ENCODE peak calls at places on chromosomes 4 and X, in seven cellular contexts. One of them, this sample, is unnamed.

GRCh38 chr4:177125656-177126055 is 184.0 kb upstream of the NEIL3 start:
- DNase-seq in GM12864: no peak
- DNase-seq in NCI-H1105: no peak
- DNase-seq in thoracic aorta: no peak
- DNase-seq in Calu3: no peak
- DNase-seq in fibroblast of pulmonary artery: peak
- DNase-seq in ELR: no peak
- DNase-seq in this sample: no peak

GRCh38 chr4:19832388-19832787 is 419.3 kb upstream of the SLIT2 start:
- DNase-seq in GM12864: no peak
- DNase-seq in NCI-H1105: no peak
- DNase-seq in thoracic aorta: no peak
- DNase-seq in Calu3: no peak
- DNase-seq in fibroblast of pulmonary artery: no peak
- DNase-seq in ELR: peak
- DNase-seq in this sample: peak

GRCh38 chr4:93084599-93085305 is 743.8 kb upstream of the ATOH1 start:
- DNase-seq in GM12864: no peak
- DNase-seq in NCI-H1105: no peak
- DNase-seq in thoracic aorta: no peak
- DNase-seq in Calu3: no peak
- DNase-seq in fibroblast of pulmonary artery: no peak
- DNase-seq in ELR: no peak
- DNase-seq in this sample: peak

GRCh38 chrX:151680805-151681204 is 14.5 kb upstream of the PRRG3 start:
- DNase-seq in GM12864: peak
- DNase-seq in NCI-H1105: peak
- DNase-seq in thoracic aorta: no peak
- DNase-seq in Calu3: peak
- DNase-seq in fibroblast of pulmonary artery: peak
- DNase-seq in ELR: peak
- DNase-seq in this sample: peak

GRCh38 chrX:30887721-30888120 is 1.3 kb downstream of the TAB3 start:
- DNase-seq in GM12864: no peak
- DNase-seq in NCI-H1105: no peak
- DNase-seq in thoracic aorta: no peak
- DNase-seq in Calu3: no peak
- DNase-seq in fibroblast of pulmonary artery: no peak
- DNase-seq in ELR: no peak
- DNase-seq in this sample: no peak

GRCh38 chr4:101356928-101357327 is 9.6 kb upstream of the PPP3CA start:
- DNase-seq in GM12864: no peak
- DNase-seq in NCI-H1105: no peak
- DNase-seq in thoracic aorta: no peak
- DNase-seq in Calu3: peak
- DNase-seq in fibroblast of pulmonary artery: peak
- DNase-seq in ELR: peak
- DNase-seq in this sample: peak

GRCh38 chr4:72302981-72303704 is 265.9 kb downstream of the ADAMTS3 start:
- DNase-seq in GM12864: no peak
- DNase-seq in NCI-H1105: no peak
- DNase-seq in thoracic aorta: no peak
- DNase-seq in Calu3: peak
- DNase-seq in fibroblast of pulmonary artery: peak
- DNase-seq in ELR: peak
- DNase-seq in this sample: peak

GRCh38 chr4:168880087-168880675 is 129.9 kb downstream of the CBR4 start:
- DNase-seq in GM12864: no peak
- DNase-seq in NCI-H1105: no peak
- DNase-seq in thoracic aorta: no peak
- DNase-seq in Calu3: no peak
- DNase-seq in fibroblast of pulmonary artery: no peak
- DNase-seq in ELR: no peak
- DNase-seq in this sample: peak

GRCh38 chr4:41505161-41505653 is 32.8 kb upstream of the LIMCH1 start:
- DNase-seq in GM12864: no peak
- DNase-seq in NCI-H1105: peak
- DNase-seq in thoracic aorta: peak
- DNase-seq in Calu3: peak
- DNase-seq in fibroblast of pulmonary artery: peak
- DNase-seq in ELR: peak
- DNase-seq in this sample: peak

GRCh38 chr4:82194329-82194728 is 179.5 kb downstream of the HNRNPD start:
- DNase-seq in GM12864: no peak
- DNase-seq in NCI-H1105: no peak
- DNase-seq in thoracic aorta: no peak
- DNase-seq in Calu3: no peak
- DNase-seq in fibroblast of pulmonary artery: no peak
- DNase-seq in ELR: no peak
- DNase-seq in this sample: no peak

GRCh38 chrX:66017659-66018170 is 22.2 kb downstream of the VSIG4 start:
- DNase-seq in GM12864: no peak
- DNase-seq in NCI-H1105: no peak
- DNase-seq in thoracic aorta: no peak
- DNase-seq in Calu3: peak
- DNase-seq in fibroblast of pulmonary artery: no peak
- DNase-seq in ELR: no peak
- DNase-seq in this sample: no peak

GRCh38 chrX:1686642-1687041 is 71.8 kb downstream of the ASMT start:
- DNase-seq in GM12864: no peak
- DNase-seq in NCI-H1105: no peak
- DNase-seq in thoracic aorta: no peak
- DNase-seq in Calu3: no peak
- DNase-seq in fibroblast of pulmonary artery: peak
- DNase-seq in ELR: no peak
- DNase-seq in this sample: no peak

GRCh38 chr4:7419961-7420660 is 14.6 kb downstream of the PSAPL1 start:
- DNase-seq in GM12864: no peak
- DNase-seq in NCI-H1105: no peak
- DNase-seq in thoracic aorta: no peak
- DNase-seq in Calu3: no peak
- DNase-seq in fibroblast of pulmonary artery: no peak
- DNase-seq in ELR: no peak
- DNase-seq in this sample: no peak

GRCh38 chr4:165715989-165716388 is 157.0 kb upstream of the TLL1 start:
- DNase-seq in GM12864: no peak
- DNase-seq in NCI-H1105: no peak
- DNase-seq in thoracic aorta: no peak
- DNase-seq in Calu3: no peak
- DNase-seq in fibroblast of pulmonary artery: peak
- DNase-seq in ELR: peak
- DNase-seq in this sample: no peak

GRCh38 chr4:168569909-168570276 is 73.0 kb downstream of the PALLD start:
- DNase-seq in GM12864: no peak
- DNase-seq in NCI-H1105: no peak
- DNase-seq in thoracic aorta: no peak
- DNase-seq in Calu3: no peak
- DNase-seq in fibroblast of pulmonary artery: no peak
- DNase-seq in ELR: no peak
- DNase-seq in this sample: no peak

GRCh38 chr4:24742773-24743676 is 52.3 kb upstream of the SOD3 start:
- DNase-seq in GM12864: no peak
- DNase-seq in NCI-H1105: no peak
- DNase-seq in thoracic aorta: no peak
- DNase-seq in Calu3: no peak
- DNase-seq in fibroblast of pulmonary artery: no peak
- DNase-seq in ELR: no peak
- DNase-seq in this sample: no peak

GRCh38 chr4:16582526-16582925 is 315.9 kb downstream of the LDB2 start:
- DNase-seq in GM12864: no peak
- DNase-seq in NCI-H1105: no peak
- DNase-seq in thoracic aorta: no peak
- DNase-seq in Calu3: no peak
- DNase-seq in fibroblast of pulmonary artery: no peak
- DNase-seq in ELR: no peak
- DNase-seq in this sample: no peak

GRCh38 chr4:147581601-147582350 is 35.4 kb upstream of the TMEM184C start:
- DNase-seq in GM12864: no peak
- DNase-seq in NCI-H1105: no peak
- DNase-seq in thoracic aorta: no peak
- DNase-seq in Calu3: no peak
- DNase-seq in fibroblast of pulmonary artery: peak
- DNase-seq in ELR: no peak
- DNase-seq in this sample: peak

GRCh38 chr4:188246488-188246887 is 107.2 kb downstream of the TRIML1 start:
- DNase-seq in GM12864: no peak
- DNase-seq in NCI-H1105: no peak
- DNase-seq in thoracic aorta: no peak
- DNase-seq in Calu3: no peak
- DNase-seq in fibroblast of pulmonary artery: no peak
- DNase-seq in ELR: peak
- DNase-seq in this sample: peak

GRCh38 chrX:23292979-23293651 is 41.5 kb upstream of the PTCHD1 start:
- DNase-seq in GM12864: no peak
- DNase-seq in NCI-H1105: no peak
- DNase-seq in thoracic aorta: peak
- DNase-seq in Calu3: no peak
- DNase-seq in fibroblast of pulmonary artery: no peak
- DNase-seq in ELR: no peak
- DNase-seq in this sample: peak

GRCh38 chrX:71111141-71111843 is at the start of gene IL2RG:
- DNase-seq in GM12864: peak
- DNase-seq in NCI-H1105: no peak
- DNase-seq in thoracic aorta: no peak
- DNase-seq in Calu3: no peak
- DNase-seq in fibroblast of pulmonary artery: no peak
- DNase-seq in ELR: no peak
- DNase-seq in this sample: no peak

GRCh38 chrX:48761674-48762471 is at the start of gene GLOD5:
- DNase-seq in GM12864: no peak
- DNase-seq in NCI-H1105: peak
- DNase-seq in thoracic aorta: no peak
- DNase-seq in Calu3: peak
- DNase-seq in fibroblast of pulmonary artery: peak
- DNase-seq in ELR: peak
- DNase-seq in this sample: peak